ENCODE peak calls at places on chromosomes 13 and 19, in nine cellular contexts. One of them, this sample, is unnamed.

GRCh38 chr13:100493418-100493817 is 95.2 kb downstream of the GGACT start:
- DNase-seq in CD4-positive, alpha-beta memory T cell: no peak
- DNase-seq in adipocyte: no peak
- DNase-seq in immature natural killer cell: no peak
- DNase-seq in lower lobe of right lung: no peak
- DNase-seq in effector memory CD8-positive, alpha-beta T cell: no peak
- DNase-seq in AG09309: peak; percentile 62
- DNase-seq in memory B cell: no peak
- DNase-seq in AG04450: no peak
- DNase-seq in this sample: no peak

GRCh38 chr19:3536429-3537100 is 2.4 kb upstream of the TEKTIP1 start:
- DNase-seq in adipocyte: no peak
- DNase-seq in lower lobe of right lung: no peak
- DNase-seq in AG04450: no peak
- DNase-seq in memory B cell: no peak
- DNase-seq in CD4-positive, alpha-beta memory T cell: no peak
- DNase-seq in AG09309: no peak
- DNase-seq in immature natural killer cell: no peak
- DNase-seq in effector memory CD8-positive, alpha-beta T cell: no peak
- DNase-seq in this sample: no peak

GRCh38 chr19:4878491-4878968 is 11.1 kb upstream of the PLIN3 start:
- DNase-seq in effector memory CD8-positive, alpha-beta T cell: no peak
- DNase-seq in AG09309: no peak
- DNase-seq in memory B cell: no peak
- DNase-seq in lower lobe of right lung: no peak
- DNase-seq in CD4-positive, alpha-beta memory T cell: no peak
- DNase-seq in immature natural killer cell: no peak
- DNase-seq in AG04450: no peak
- DNase-seq in adipocyte: no peak
- DNase-seq in this sample: no peak

GRCh38 chr19:44687898-44688297 is 11.1 kb upstream of the CEACAM16 start:
- DNase-seq in AG09309: no peak
- DNase-seq in adipocyte: no peak
- DNase-seq in memory B cell: no peak
- DNase-seq in AG04450: no peak
- DNase-seq in immature natural killer cell: no peak
- DNase-seq in effector memory CD8-positive, alpha-beta T cell: no peak
- DNase-seq in CD4-positive, alpha-beta memory T cell: no peak
- DNase-seq in lower lobe of right lung: no peak
- DNase-seq in this sample: no peak

GRCh38 chr13:44212633-44213387 is 160.8 kb upstream of the SERP2 start:
- DNase-seq in immature natural killer cell: no peak
- DNase-seq in CD4-positive, alpha-beta memory T cell: no peak
- DNase-seq in AG04450: peak; percentile 45
- DNase-seq in memory B cell: no peak
- DNase-seq in adipocyte: peak; percentile 66
- DNase-seq in effector memory CD8-positive, alpha-beta T cell: no peak
- DNase-seq in AG09309: peak; percentile 63
- DNase-seq in lower lobe of right lung: no peak
- DNase-seq in this sample: no peak

GRCh38 chr13:97194473-97194872 is 27.7 kb upstream of the MBNL2 start:
- DNase-seq in lower lobe of right lung: no peak
- DNase-seq in effector memory CD8-positive, alpha-beta T cell: no peak
- DNase-seq in CD4-positive, alpha-beta memory T cell: no peak
- DNase-seq in AG09309: no peak
- DNase-seq in memory B cell: no peak
- DNase-seq in adipocyte: peak; percentile 14
- DNase-seq in immature natural killer cell: no peak
- DNase-seq in AG04450: no peak
- DNase-seq in this sample: peak; percentile 3

GRCh38 chr13:80048802-80049201 is 292.1 kb downstream of the SPRY2 start:
- DNase-seq in AG09309: peak; percentile 89
- DNase-seq in CD4-positive, alpha-beta memory T cell: no peak
- DNase-seq in immature natural killer cell: peak; percentile 28
- DNase-seq in AG04450: peak; percentile 84
- DNase-seq in effector memory CD8-positive, alpha-beta T cell: no peak
- DNase-seq in lower lobe of right lung: peak; percentile 79
- DNase-seq in adipocyte: peak; percentile 93
- DNase-seq in memory B cell: peak; percentile 52
- DNase-seq in this sample: peak; percentile 88

GRCh38 chr19:34560229-34560628 is 78.7 kb downstream of the WTIP start:
- DNase-seq in AG09309: no peak
- DNase-seq in memory B cell: no peak
- DNase-seq in AG04450: no peak
- DNase-seq in CD4-positive, alpha-beta memory T cell: no peak
- DNase-seq in adipocyte: no peak
- DNase-seq in immature natural killer cell: no peak
- DNase-seq in effector memory CD8-positive, alpha-beta T cell: no peak
- DNase-seq in lower lobe of right lung: no peak
- DNase-seq in this sample: no peak

GRCh38 chr19:6674868-6675305 is 4.9 kb upstream of the TNFSF14 start:
- DNase-seq in AG09309: no peak
- DNase-seq in AG04450: no peak
- DNase-seq in effector memory CD8-positive, alpha-beta T cell: peak; percentile 83
- DNase-seq in memory B cell: peak; percentile 23
- DNase-seq in immature natural killer cell: peak; percentile 85
- DNase-seq in lower lobe of right lung: peak; percentile 73
- DNase-seq in CD4-positive, alpha-beta memory T cell: peak; percentile 77
- DNase-seq in adipocyte: peak; percentile 82
- DNase-seq in this sample: peak; percentile 22

GRCh38 chr13:111610077-111610476 is 289.6 kb downstream of the TEX29 start:
- DNase-seq in CD4-positive, alpha-beta memory T cell: no peak
- DNase-seq in AG09309: no peak
- DNase-seq in adipocyte: no peak
- DNase-seq in memory B cell: no peak
- DNase-seq in lower lobe of right lung: no peak
- DNase-seq in effector memory CD8-positive, alpha-beta T cell: no peak
- DNase-seq in AG04450: no peak
- DNase-seq in immature natural killer cell: no peak
- DNase-seq in this sample: no peak

GRCh38 chr13:80359459-80360297 is 18.8 kb upstream of the SPRY2 start:
- DNase-seq in memory B cell: no peak
- DNase-seq in AG04450: no peak
- DNase-seq in adipocyte: peak; percentile 43
- DNase-seq in CD4-positive, alpha-beta memory T cell: no peak
- DNase-seq in effector memory CD8-positive, alpha-beta T cell: no peak
- DNase-seq in lower lobe of right lung: no peak
- DNase-seq in AG09309: no peak
- DNase-seq in immature natural killer cell: no peak
- DNase-seq in this sample: no peak

GRCh38 chr19:39342647-39343305 is 555 bp downstream of the SAMD4B start:
- DNase-seq in effector memory CD8-positive, alpha-beta T cell: no peak
- DNase-seq in memory B cell: no peak
- DNase-seq in immature natural killer cell: no peak
- DNase-seq in adipocyte: peak; percentile 59
- DNase-seq in AG09309: no peak
- DNase-seq in lower lobe of right lung: peak; percentile 61
- DNase-seq in AG04450: no peak
- DNase-seq in CD4-positive, alpha-beta memory T cell: no peak
- DNase-seq in this sample: no peak

GRCh38 chr19:43562698-43563241 is 12.6 kb downstream of the XRCC1 start:
- DNase-seq in effector memory CD8-positive, alpha-beta T cell: peak; percentile 82
- DNase-seq in AG09309: peak; percentile 92
- DNase-seq in adipocyte: no peak
- DNase-seq in AG04450: peak; percentile 20
- DNase-seq in memory B cell: peak; percentile 71
- DNase-seq in CD4-positive, alpha-beta memory T cell: peak; percentile 86
- DNase-seq in immature natural killer cell: peak; percentile 95
- DNase-seq in lower lobe of right lung: peak; percentile 88
- DNase-seq in this sample: peak; percentile 77

GRCh38 chr13:52001120-52001731 is 10.0 kb downstream of the ATP7B start:
- DNase-seq in lower lobe of right lung: no peak
- DNase-seq in memory B cell: peak; percentile 11
- DNase-seq in AG04450: peak; percentile 11
- DNase-seq in effector memory CD8-positive, alpha-beta T cell: peak; percentile 3
- DNase-seq in CD4-positive, alpha-beta memory T cell: peak; percentile 43
- DNase-seq in AG09309: peak; percentile 8
- DNase-seq in adipocyte: peak; percentile 71
- DNase-seq in immature natural killer cell: peak; percentile 43
- DNase-seq in this sample: peak; percentile 5

GRCh38 chr13:48320906-48321510 is 17.5 kb downstream of the RB1 start:
- DNase-seq in immature natural killer cell: no peak
- DNase-seq in AG09309: no peak
- DNase-seq in AG04450: no peak
- DNase-seq in lower lobe of right lung: no peak
- DNase-seq in adipocyte: no peak
- DNase-seq in effector memory CD8-positive, alpha-beta T cell: no peak
- DNase-seq in memory B cell: no peak
- DNase-seq in CD4-positive, alpha-beta memory T cell: no peak
- DNase-seq in this sample: no peak

GRCh38 chr19:9917322-9917721 is 19.0 kb downstream of the OLFM2 start:
- DNase-seq in effector memory CD8-positive, alpha-beta T cell: no peak
- DNase-seq in CD4-positive, alpha-beta memory T cell: no peak
- DNase-seq in lower lobe of right lung: no peak
- DNase-seq in adipocyte: peak; percentile 75
- DNase-seq in memory B cell: no peak
- DNase-seq in AG04450: no peak
- DNase-seq in immature natural killer cell: no peak
- DNase-seq in AG09309: no peak
- DNase-seq in this sample: no peak

GRCh38 chr13:40789275-40790231 is at the start of gene SLC25A15:
- DNase-seq in memory B cell: peak; percentile 49
- DNase-seq in lower lobe of right lung: peak; percentile 90
- DNase-seq in AG09309: no peak
- DNase-seq in immature natural killer cell: peak; percentile 78
- DNase-seq in adipocyte: peak; percentile 86
- DNase-seq in AG04450: peak; percentile 46
- DNase-seq in CD4-positive, alpha-beta memory T cell: peak; percentile 72
- DNase-seq in effector memory CD8-positive, alpha-beta T cell: peak; percentile 66
- DNase-seq in this sample: no peak

GRCh38 chr19:40589723-40590429 is 11.3 kb upstream of the LTBP4 start:
- DNase-seq in effector memory CD8-positive, alpha-beta T cell: no peak
- DNase-seq in lower lobe of right lung: no peak
- DNase-seq in immature natural killer cell: no peak
- DNase-seq in CD4-positive, alpha-beta memory T cell: no peak
- DNase-seq in AG04450: no peak
- DNase-seq in AG09309: no peak
- DNase-seq in adipocyte: no peak
- DNase-seq in memory B cell: no peak
- DNase-seq in this sample: no peak

GRCh38 chr13:33075996-33076395 is 59.8 kb downstream of the KL start:
- DNase-seq in lower lobe of right lung: no peak
- DNase-seq in CD4-positive, alpha-beta memory T cell: no peak
- DNase-seq in memory B cell: no peak
- DNase-seq in AG09309: no peak
- DNase-seq in immature natural killer cell: no peak
- DNase-seq in adipocyte: no peak
- DNase-seq in AG04450: no peak
- DNase-seq in effector memory CD8-positive, alpha-beta T cell: no peak
- DNase-seq in this sample: no peak

GRCh38 chr13:93473441-93474270 is 247.0 kb downstream of the GPC6 start:
- DNase-seq in CD4-positive, alpha-beta memory T cell: no peak
- DNase-seq in AG09309: no peak
- DNase-seq in memory B cell: no peak
- DNase-seq in adipocyte: no peak
- DNase-seq in lower lobe of right lung: no peak
- DNase-seq in AG04450: peak; percentile 43
- DNase-seq in effector memory CD8-positive, alpha-beta T cell: no peak
- DNase-seq in immature natural killer cell: no peak
- DNase-seq in this sample: no peak

GRCh38 chr13:97285221-97285955 is 63.3 kb downstream of the MBNL2 start:
- DNase-seq in immature natural killer cell: no peak
- DNase-seq in AG09309: no peak
- DNase-seq in effector memory CD8-positive, alpha-beta T cell: no peak
- DNase-seq in CD4-positive, alpha-beta memory T cell: no peak
- DNase-seq in lower lobe of right lung: no peak
- DNase-seq in adipocyte: no peak
- DNase-seq in memory B cell: no peak
- DNase-seq in AG04450: no peak
- DNase-seq in this sample: no peak

GRCh38 chr19:36488118-36488815 is 1.1 kb downstream of the ZNF566 start:
- DNase-seq in AG04450: no peak
- DNase-seq in effector memory CD8-positive, alpha-beta T cell: no peak
- DNase-seq in AG09309: no peak
- DNase-seq in adipocyte: no peak
- DNase-seq in CD4-positive, alpha-beta memory T cell: no peak
- DNase-seq in lower lobe of right lung: no peak
- DNase-seq in immature natural killer cell: no peak
- DNase-seq in memory B cell: no peak
- DNase-seq in this sample: no peak

GRCh38 chr13:42895781-42896180 is 96.3 kb downstream of the EPSTI1 start:
- DNase-seq in immature natural killer cell: no peak
- DNase-seq in memory B cell: no peak
- DNase-seq in effector memory CD8-positive, alpha-beta T cell: no peak
- DNase-seq in adipocyte: no peak
- DNase-seq in AG04450: no peak
- DNase-seq in CD4-positive, alpha-beta memory T cell: no peak
- DNase-seq in AG09309: no peak
- DNase-seq in lower lobe of right lung: no peak
- DNase-seq in this sample: no peak

GRCh38 chr19:37932985-37933953 is 26.3 kb downstream of the SIPA1L3 start:
- DNase-seq in AG09309: no peak
- DNase-seq in immature natural killer cell: no peak
- DNase-seq in memory B cell: no peak
- DNase-seq in lower lobe of right lung: no peak
- DNase-seq in adipocyte: peak; percentile 19
- DNase-seq in effector memory CD8-positive, alpha-beta T cell: no peak
- DNase-seq in CD4-positive, alpha-beta memory T cell: no peak
- DNase-seq in AG04450: peak; percentile 6
- DNase-seq in this sample: no peak

GRCh38 chr13:71046360-71047079 is 820.5 kb downstream of the DACH1 start:
- DNase-seq in CD4-positive, alpha-beta memory T cell: no peak
- DNase-seq in memory B cell: no peak
- DNase-seq in lower lobe of right lung: no peak
- DNase-seq in AG04450: no peak
- DNase-seq in effector memory CD8-positive, alpha-beta T cell: no peak
- DNase-seq in immature natural killer cell: no peak
- DNase-seq in adipocyte: no peak
- DNase-seq in AG09309: no peak
- DNase-seq in this sample: no peak

GRCh38 chr13:67515895-67516294 is 285.8 kb upstream of the PCDH9 start:
- DNase-seq in memory B cell: no peak
- DNase-seq in CD4-positive, alpha-beta memory T cell: no peak
- DNase-seq in immature natural killer cell: no peak
- DNase-seq in AG09309: no peak
- DNase-seq in AG04450: peak; percentile 66
- DNase-seq in lower lobe of right lung: no peak
- DNase-seq in effector memory CD8-positive, alpha-beta T cell: no peak
- DNase-seq in adipocyte: peak; percentile 70
- DNase-seq in this sample: peak; percentile 94